ENCODE peak calls at places on chromosomes 5 and 9, in five cellular contexts. I is neural crest cell, W is astrocyte, V is GM10248, U is left lung. A is an unnamed sample.

GRCh38 chr5:140073296-140073695 is 30.2 kb upstream of the NRG2 start:
- DNase-seq in V (peak), W (no peak), I (no peak), U (no peak), A (peak)

GRCh38 chr9:97373311-97373710 is 38.6 kb upstream of the TDRD7 start:
- DNase-seq in U (no peak), I (no peak), W (no peak), V (no peak), A (no peak)

GRCh38 chr9:86978986-86979385 is 31.7 kb upstream of the GAS1 start:
- DNase-seq in W (peak), I (no peak), U (no peak), V (no peak), A (peak)

GRCh38 chr5:180825768-180826525 is 23.3 kb upstream of the MGAT1 start:
- DNase-seq in W (peak), I (no peak), V (no peak), U (peak), A (peak)

GRCh38 chr5:158881076-158881880 is 218.4 kb downstream of the EBF1 start:
- DNase-seq in U (no peak), W (no peak), I (no peak), V (no peak), A (no peak)

GRCh38 chr5:169114466-169114865 is 186.5 kb downstream of the SLIT3 start:
- DNase-seq in U (no peak), W (no peak), I (no peak), V (no peak), A (no peak)

GRCh38 chr5:33806736-33807442 is 84.9 kb downstream of the ADAMTS12 start:
- DNase-seq in U (no peak), I (no peak), V (no peak), W (peak), A (peak)

GRCh38 chr5:63249960-63250359 is 671.3 kb downstream of the LRRC70 start:
- DNase-seq in V (no peak), W (no peak), I (no peak), U (no peak), A (no peak)

GRCh38 chr5:155416765-155417164 is 403.2 kb downstream of the KIF4B start:
- DNase-seq in I (no peak), V (no peak), W (no peak), U (no peak), A (no peak)

GRCh38 chr9:138010861-138011260 is 133.3 kb downstream of the CACNA1B start:
- DNase-seq in U (no peak), V (no peak), I (no peak), W (no peak), A (no peak)

GRCh38 chr5:57207681-57208080 is 33.8 kb downstream of the GPBP1 start:
- DNase-seq in U (no peak), V (no peak), I (no peak), W (no peak), A (no peak)

GRCh38 chr5:155735388-155735787 is 591.6 kb upstream of the SGCD start:
- DNase-seq in I (no peak), U (no peak), W (no peak), V (no peak), A (no peak)

GRCh38 chr9:136946893-136947891 is 2.1 kb downstream of the C8G start:
- DNase-seq in V (no peak), U (peak), I (no peak), W (no peak), A (no peak)

GRCh38 chr9:95494416-95495371 is 22.1 kb downstream of the PTCH1 start:
- DNase-seq in I (no peak), U (no peak), V (peak), W (peak), A (no peak)

GRCh38 chr5:2917093-2917492 is 165.6 kb upstream of the IRX2 start:
- DNase-seq in U (no peak), W (no peak), V (no peak), I (no peak), A (no peak)

GRCh38 chr9:86766912-86767311 is 180.4 kb downstream of the GAS1 start:
- DNase-seq in V (no peak), I (no peak), W (peak), U (no peak), A (peak)

GRCh38 chr5:130692766-130693165 is 472.3 kb downstream of the HINT1 start:
- DNase-seq in W (no peak), I (no peak), U (no peak), V (no peak), A (no peak)

GRCh38 chr5:73028991-73029540 is 73.2 kb downstream of the FCHO2 start:
- DNase-seq in I (no peak), U (no peak), W (peak), V (no peak), A (peak)

GRCh38 chr5:109803854-109804253 is 114.1 kb downstream of the MAN2A1 start:
- DNase-seq in U (no peak), W (no peak), V (no peak), I (no peak), A (no peak)

GRCh38 chr5:119458911-119459632 is 6.8 kb downstream of the HSD17B4 start:
- DNase-seq in W (no peak), I (no peak), U (no peak), V (no peak), A (no peak)

GRCh38 chr9:129414377-129415021 is 206.4 kb downstream of the C9orf50 start:
- DNase-seq in V (no peak), W (peak), U (no peak), I (peak), A (peak)

GRCh38 chr9:82021198-82021597 is 32.6 kb downstream of the SPATA31D1 start:
- DNase-seq in I (no peak), W (peak), U (peak), V (no peak), A (peak)

GRCh38 chr9:99127372-99128132 is 22.6 kb downstream of the TGFBR1 start:
- DNase-seq in U (no peak), W (peak), I (no peak), V (no peak), A (peak)

GRCh38 chr5:176629853-176630680 is at the start of the genes EIF4E1B and SNCB:
- DNase-seq in U (no peak), V (peak), W (no peak), I (peak), A (no peak)

DNA sequence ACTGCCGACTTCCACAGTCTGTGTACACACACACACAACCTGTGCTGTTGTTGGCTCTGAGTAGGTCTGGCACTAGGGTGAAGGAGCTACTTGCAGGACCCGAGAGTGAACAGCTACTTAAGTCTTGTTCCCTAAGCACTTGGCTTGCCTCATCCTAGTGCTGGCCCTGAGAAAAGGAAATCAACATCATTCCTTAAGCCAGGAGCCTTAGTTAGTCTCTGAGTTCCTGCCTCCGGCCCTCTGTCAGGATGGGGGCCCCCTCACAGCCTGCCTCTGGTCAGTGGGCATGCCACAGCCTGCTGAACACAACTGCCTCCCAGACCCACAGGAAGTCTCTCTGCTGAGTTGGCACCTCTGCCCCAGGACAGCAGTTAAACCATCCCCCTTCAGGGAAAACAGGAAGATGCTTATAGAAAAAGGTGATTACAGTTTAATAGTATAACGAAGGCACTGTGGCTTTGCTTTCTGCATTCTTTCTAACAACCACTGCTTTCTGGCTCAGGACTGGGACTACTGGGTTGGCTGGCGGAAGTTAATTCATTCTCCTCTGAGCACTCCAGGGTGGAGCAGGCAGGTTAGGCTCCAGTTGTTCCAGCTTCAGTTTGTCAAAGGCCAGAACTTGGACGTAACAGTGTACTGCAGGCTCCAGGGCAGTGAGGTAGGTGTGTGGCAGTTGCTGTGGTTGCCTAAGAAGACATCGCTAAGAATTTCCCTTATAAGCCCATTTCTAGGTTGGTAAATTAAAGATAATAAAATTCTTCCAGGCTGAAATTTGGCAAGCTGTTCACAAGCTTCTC is 2.8 kb downstream of the MAMDC2 start:
- DNase-seq in I (no peak), W (no peak), U (no peak), V (no peak), A (no peak)
- TF ChIP-seq CTCF in I (no peak), W (no peak), U (no peak), V (no peak), A (no peak)

DNA sequence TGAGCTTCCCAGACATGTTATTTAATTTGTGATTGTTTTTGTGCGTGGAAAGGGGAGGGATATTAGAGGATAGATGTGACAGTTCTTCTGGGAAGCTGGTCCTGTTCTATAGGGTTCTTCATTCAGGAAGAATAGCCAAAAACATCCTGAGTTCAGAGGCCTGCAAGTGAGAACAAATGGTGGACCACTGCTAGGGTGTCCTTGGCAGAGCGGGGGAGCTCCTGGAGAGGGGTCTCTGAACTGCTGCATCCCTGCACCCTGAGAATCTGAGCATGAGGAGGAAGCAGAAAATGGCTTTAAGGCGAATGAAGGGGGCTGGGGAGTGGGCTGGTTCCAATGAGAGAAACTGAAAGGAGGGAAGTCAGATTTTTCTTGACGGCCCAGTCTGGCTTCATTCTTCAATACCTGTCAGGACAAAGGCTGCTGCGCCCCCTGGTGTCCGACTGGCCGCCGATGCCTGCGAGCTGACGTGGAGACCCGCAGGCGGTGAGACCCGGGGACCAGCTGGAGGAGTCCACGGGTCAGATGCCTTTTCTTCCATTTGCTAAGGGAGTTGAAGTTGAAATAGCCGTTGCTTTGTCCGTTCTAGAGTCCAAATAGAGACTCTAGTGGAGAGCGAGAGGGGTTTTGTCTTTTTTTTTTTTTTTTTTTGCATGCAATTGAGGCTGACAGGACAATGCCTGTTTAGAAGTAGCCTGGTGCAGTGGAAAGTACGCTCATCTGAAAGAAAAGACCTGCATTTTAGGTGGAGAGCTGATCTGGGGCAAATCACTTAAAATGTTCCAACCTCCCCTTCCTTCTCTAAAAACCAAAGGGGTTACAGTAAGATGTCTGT is 39.5 kb upstream of the NFIB start:
- DNase-seq in V (peak), W (peak), U (peak), I (peak), A (peak)
- TF ChIP-seq CTCF in V (peak), W (peak), U (peak), I (peak), A (peak)

GRCh38 chr9:35812025-35812602 is at the start of gene SPAG8:
- DNase-seq in I (peak), V (peak), U (peak), W (peak), A (peak)

GRCh38 chr9:35813434-35814105 is 1.3 kb downstream of the HINT2 start:
- DNase-seq in W (no peak), I (no peak), U (no peak), V (no peak), A (no peak)

GRCh38 chr9:35814841-35815543 is at the start of gene HINT2:
- DNase-seq in U (peak), I (peak), V (peak), W (peak), A (peak)

GRCh38 chr9:35816708-35817107 is 1.9 kb upstream of the HINT2 start:
- DNase-seq in I (no peak), U (no peak), V (no peak), W (no peak), A (no peak)

DNA sequence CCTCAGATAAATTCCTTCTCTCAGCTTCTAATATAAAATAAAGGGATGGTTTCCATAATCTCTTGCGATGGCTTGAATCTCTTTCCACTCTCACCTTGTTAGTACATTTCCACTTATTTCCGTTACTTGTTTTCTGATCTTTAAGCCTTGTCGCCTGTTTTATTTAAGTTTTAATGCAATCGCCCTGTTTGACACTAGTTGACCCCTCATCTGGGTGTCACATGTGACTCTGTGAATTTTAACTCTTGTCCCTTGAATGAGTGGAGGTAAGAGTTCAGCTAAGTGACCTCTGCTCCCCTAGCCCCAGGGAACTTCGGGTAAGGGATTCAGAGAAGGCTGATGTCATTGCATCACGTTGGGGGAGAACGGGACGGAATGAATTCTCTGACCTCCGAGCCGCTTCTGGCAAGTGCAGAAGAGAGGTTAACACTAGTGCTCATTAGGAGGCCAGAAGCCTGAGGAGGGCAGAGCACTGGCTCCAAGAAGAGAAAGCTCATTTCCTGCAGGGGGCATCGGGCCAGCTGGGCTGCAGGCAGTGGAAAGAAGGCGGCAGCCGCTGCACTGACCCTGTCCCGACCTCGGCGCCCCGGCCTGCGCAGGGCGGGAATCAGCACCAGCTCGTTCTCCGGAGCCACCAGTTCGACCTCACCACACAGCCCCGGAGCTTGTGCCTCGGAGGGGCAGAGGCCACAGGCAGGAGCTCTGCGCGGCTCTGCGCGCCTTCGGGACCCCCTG is 569 bp downstream of the HINT2 start:
- DNase-seq in I (peak), U (peak), W (peak), V (peak), A (peak)
- TF ChIP-seq CTCF in I (peak), U (no peak), W (peak), V (peak), A (peak)

GRCh38 chr5:79886940-79887339 is 104.1 kb downstream of the MTX3 start:
- DNase-seq in V (no peak), W (no peak), U (no peak), I (no peak), A (no peak)
- TF ChIP-seq CTCF in V (no peak), W (no peak), U (no peak), I (no peak), A (no peak)

DNA sequence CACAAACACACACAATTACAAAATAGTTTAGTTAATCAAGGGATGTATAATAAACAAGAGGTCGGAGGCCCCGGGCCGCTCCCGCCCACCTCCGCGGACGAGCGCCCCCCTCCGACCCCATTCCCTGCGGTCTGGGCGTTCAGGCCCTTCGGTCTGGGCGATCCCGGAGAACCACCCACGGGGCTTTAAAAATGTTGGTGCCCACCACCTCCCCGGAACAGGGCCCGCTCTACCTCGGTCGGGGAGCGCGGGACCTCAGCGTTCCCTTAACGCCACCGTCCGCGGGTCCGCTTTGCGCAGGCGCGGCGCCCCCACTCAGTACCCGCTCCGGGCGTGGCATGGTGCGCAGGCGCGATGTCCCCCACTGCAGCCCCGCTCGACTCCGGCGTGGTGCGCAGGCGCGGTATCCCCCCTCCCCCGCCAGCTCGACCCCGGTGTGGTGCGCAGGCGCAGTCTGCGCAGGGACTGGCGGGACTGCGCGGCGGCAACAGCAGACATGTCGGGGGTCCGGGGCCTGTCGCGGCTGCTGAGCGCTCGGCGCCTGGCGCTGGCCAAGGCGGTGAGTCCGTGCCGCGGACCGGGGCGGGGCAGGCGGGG is at the start of the genes CCDC127 and SDHA:
- DNase-seq in W (peak), U (peak), I (peak), V (peak), A (peak)
- TF ChIP-seq CTCF in W (no peak), U (no peak), I (peak), V (peak), A (peak)

GRCh38 chr5:132753135-132753987 is 6.1 kb downstream of the CCNI2 start:
- DNase-seq in W (no peak), U (no peak), I (no peak), V (no peak), A (no peak)
- TF ChIP-seq CTCF in W (no peak), U (no peak), I (no peak), V (peak), A (peak)

DNA sequence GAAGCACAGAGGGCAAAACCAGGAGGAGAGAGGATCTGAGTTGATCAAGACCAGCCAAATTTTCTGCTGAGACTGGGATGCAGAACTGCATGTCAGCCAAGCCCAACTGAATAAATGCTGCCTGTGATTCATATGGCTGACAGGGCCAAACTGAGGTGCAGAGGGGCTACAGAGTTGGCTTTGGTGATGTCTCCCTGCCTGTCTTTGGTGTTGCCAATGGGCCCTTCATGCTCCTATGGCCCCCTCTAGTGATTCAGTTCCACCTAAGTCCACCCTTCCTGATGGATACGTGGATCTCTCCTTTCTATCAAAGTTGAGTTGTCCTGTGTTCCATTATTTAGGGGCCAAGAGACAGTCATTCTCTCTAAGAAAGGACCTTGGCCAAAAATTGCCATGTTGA is 163.6 kb upstream of the TLE4 start:
- DNase-seq in V (no peak), W (no peak), U (no peak), I (no peak), A (peak)
- TF ChIP-seq CTCF in V (no peak), W (no peak), U (no peak), I (no peak), A (peak)

GRCh38 chr5:64900618-64901017 is 131.9 kb downstream of the CWC27 start:
- DNase-seq in V (no peak), I (no peak), W (no peak), U (no peak), A (no peak)

GRCh38 chr5:64899838-64900237 is 131.1 kb downstream of the CWC27 start:
- DNase-seq in U (no peak), V (no peak), I (no peak), W (no peak), A (no peak)

GRCh38 chr5:64895748-64896147 is 127.0 kb downstream of the CWC27 start:
- DNase-seq in V (no peak), I (no peak), U (no peak), W (no peak), A (no peak)
- TF ChIP-seq CTCF in V (no peak), I (no peak), U (no peak), W (no peak), A (no peak)

GRCh38 chr9:100578610-100579009 is 731 bp downstream of the CAVIN4 start:
- DNase-seq in I (no peak), W (no peak), V (no peak), U (no peak), A (no peak)

GRCh38 chr9:100575765-100576368 is 2.0 kb upstream of the CAVIN4 start:
- DNase-seq in U (no peak), I (no peak), V (no peak), W (peak), A (peak)

GRCh38 chr9:100573655-100574260 is 4.1 kb upstream of the CAVIN4 start:
- DNase-seq in I (no peak), U (no peak), W (peak), V (no peak), A (no peak)

GRCh38 chr9:100577776-100578448 is at the start of gene CAVIN4:
- DNase-seq in W (peak), I (no peak), U (no peak), V (no peak), A (peak)

DNA sequence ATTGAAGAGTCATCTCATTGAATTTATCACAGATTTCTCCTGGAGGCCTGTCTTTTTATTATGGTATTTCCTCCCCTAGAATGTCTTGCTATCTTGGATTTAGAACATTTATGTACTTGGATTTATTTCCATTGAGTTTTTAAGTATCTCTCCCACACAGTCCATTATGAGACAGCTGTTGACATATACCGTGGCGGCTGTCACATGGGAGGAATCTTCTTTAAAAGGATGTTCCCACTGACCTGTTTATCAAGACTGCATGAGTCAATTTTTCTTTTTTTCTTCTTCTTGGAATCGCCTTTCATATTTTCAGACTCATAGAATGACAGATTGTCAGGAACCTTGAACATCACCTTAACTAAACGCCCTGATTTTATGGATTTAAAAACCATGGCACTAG is 2.9 kb upstream of the CAVIN4 start:
- DNase-seq in V (no peak), W (no peak), U (no peak), I (no peak), A (no peak)
- TF ChIP-seq CTCF in V (no peak), W (no peak), U (no peak), I (no peak), A (no peak)